ENCODE peak calls at places on chromosomes 7 and 10, in nine cellular contexts. One of them, this sample, is unnamed.

GRCh38 chr7:36148422-36149065 is 4.5 kb upstream of the EEPD1 start:
- DNase-seq in naive thymus-derived CD4-positive, alpha-beta T cell: no peak
- DNase-seq in dermis blood vessel endothelial cell: no peak
- DNase-seq in cortex of kidney: no peak
- DNase-seq in fibroblast of lung: no peak
- DNase-seq in T-helper 2 cell: no peak
- DNase-seq in retinal pigment epithelial cell: no peak
- DNase-seq in dorsolateral prefrontal cortex: no peak
- DNase-seq in NCI-H2171 treated with DMSO at 0.1 percent for 48 hours: no peak
- DNase-seq in this sample: no peak

GRCh38 chr7:43302211-43302711 is 189.8 kb downstream of the HECW1 start:
- DNase-seq in cortex of kidney: no peak
- DNase-seq in naive thymus-derived CD4-positive, alpha-beta T cell: no peak
- DNase-seq in T-helper 2 cell: no peak
- DNase-seq in retinal pigment epithelial cell: peak
- DNase-seq in NCI-H2171 treated with DMSO at 0.1 percent for 48 hours: no peak
- DNase-seq in dermis blood vessel endothelial cell: peak
- DNase-seq in fibroblast of lung: peak
- DNase-seq in dorsolateral prefrontal cortex: no peak
- DNase-seq in this sample: no peak

GRCh38 chr7:105581066-105581811 is at the start of gene EFCAB10:
- DNase-seq in T-helper 2 cell: no peak
- DNase-seq in retinal pigment epithelial cell: no peak
- DNase-seq in NCI-H2171 treated with DMSO at 0.1 percent for 48 hours: peak
- DNase-seq in dorsolateral prefrontal cortex: peak
- DNase-seq in dermis blood vessel endothelial cell: peak
- DNase-seq in fibroblast of lung: peak
- DNase-seq in naive thymus-derived CD4-positive, alpha-beta T cell: peak
- DNase-seq in cortex of kidney: no peak
- DNase-seq in this sample: peak

GRCh38 chr10:123562387-123562786 is 103.8 kb upstream of the GPR26 start:
- DNase-seq in T-helper 2 cell: no peak
- DNase-seq in dermis blood vessel endothelial cell: no peak
- DNase-seq in retinal pigment epithelial cell: no peak
- DNase-seq in naive thymus-derived CD4-positive, alpha-beta T cell: no peak
- DNase-seq in fibroblast of lung: no peak
- DNase-seq in dorsolateral prefrontal cortex: no peak
- DNase-seq in cortex of kidney: no peak
- DNase-seq in NCI-H2171 treated with DMSO at 0.1 percent for 48 hours: no peak
- DNase-seq in this sample: no peak

GRCh38 chr7:5596046-5596895 is 172.6 kb upstream of the TNRC18 start:
- DNase-seq in cortex of kidney: no peak
- DNase-seq in naive thymus-derived CD4-positive, alpha-beta T cell: peak
- DNase-seq in NCI-H2171 treated with DMSO at 0.1 percent for 48 hours: no peak
- DNase-seq in dorsolateral prefrontal cortex: no peak
- DNase-seq in retinal pigment epithelial cell: no peak
- DNase-seq in dermis blood vessel endothelial cell: peak
- DNase-seq in fibroblast of lung: peak
- DNase-seq in T-helper 2 cell: no peak
- DNase-seq in this sample: peak

GRCh38 chr7:23334482-23335056 is 35.4 kb downstream of the MALSU1 start:
- DNase-seq in dorsolateral prefrontal cortex: no peak
- DNase-seq in dermis blood vessel endothelial cell: peak
- DNase-seq in T-helper 2 cell: no peak
- DNase-seq in NCI-H2171 treated with DMSO at 0.1 percent for 48 hours: no peak
- DNase-seq in fibroblast of lung: peak
- DNase-seq in cortex of kidney: no peak
- DNase-seq in naive thymus-derived CD4-positive, alpha-beta T cell: no peak
- DNase-seq in retinal pigment epithelial cell: peak
- DNase-seq in this sample: no peak

GRCh38 chr7:122847871-122848473 is 38.3 kb downstream of the CADPS2 start:
- DNase-seq in cortex of kidney: no peak
- DNase-seq in fibroblast of lung: no peak
- DNase-seq in dorsolateral prefrontal cortex: no peak
- DNase-seq in dermis blood vessel endothelial cell: peak
- DNase-seq in naive thymus-derived CD4-positive, alpha-beta T cell: no peak
- DNase-seq in NCI-H2171 treated with DMSO at 0.1 percent for 48 hours: no peak
- DNase-seq in T-helper 2 cell: no peak
- DNase-seq in retinal pigment epithelial cell: no peak
- DNase-seq in this sample: no peak

GRCh38 chr10:5608608-5609270 is 57.7 kb downstream of the ASB13 start:
- DNase-seq in NCI-H2171 treated with DMSO at 0.1 percent for 48 hours: no peak
- DNase-seq in dorsolateral prefrontal cortex: no peak
- DNase-seq in T-helper 2 cell: no peak
- DNase-seq in naive thymus-derived CD4-positive, alpha-beta T cell: no peak
- DNase-seq in fibroblast of lung: no peak
- DNase-seq in retinal pigment epithelial cell: no peak
- DNase-seq in dermis blood vessel endothelial cell: no peak
- DNase-seq in cortex of kidney: no peak
- DNase-seq in this sample: no peak

GRCh38 chr10:58894929-58895328 is 281.5 kb upstream of the PHYHIPL start:
- DNase-seq in fibroblast of lung: no peak
- DNase-seq in dermis blood vessel endothelial cell: no peak
- DNase-seq in cortex of kidney: no peak
- DNase-seq in NCI-H2171 treated with DMSO at 0.1 percent for 48 hours: no peak
- DNase-seq in dorsolateral prefrontal cortex: no peak
- DNase-seq in retinal pigment epithelial cell: no peak
- DNase-seq in naive thymus-derived CD4-positive, alpha-beta T cell: no peak
- DNase-seq in T-helper 2 cell: no peak
- DNase-seq in this sample: no peak

This sample was measured in stimulated activated naive B cell treated with anti-CD40 and anti-IgM and Interleukin-4, amounts not matched to agents 10 μg/mL and 1 μg/mL and 100 μg/mL, for 72 hours.